ENCODE peak calls at places on chromosomes 5 and 9, in five cellular contexts. R, B, K, E and D are unnamed samples.

GRCh38 chr9:79917417-79917816 is 345.7 kb downstream of the TLE4 start:
- DNase-seq in R (no peak), B (no peak), K (no peak), E (no peak), D (no peak)

GRCh38 chr5:178143901-178144300 is 9.8 kb downstream of the NHP2 start:
- DNase-seq in R (peak; percentile 87), B (no peak), K (peak; percentile 23), E (no peak), D (no peak)

GRCh38 chr5:37170856-37171255 is 78.3 kb downstream of the CPLANE1 start:
- DNase-seq in R (no peak), B (no peak), K (no peak), E (no peak), D (no peak)

GRCh38 chr9:92378825-92379535 is 25.4 kb downstream of the OGN start:
- DNase-seq in R (no peak), B (no peak), K (no peak), E (no peak), D (no peak)

GRCh38 chr5:21880164-21880563 is 973.0 kb downstream of the CDH12 start:
- DNase-seq in R (no peak), B (no peak), K (no peak), E (no peak), D (no peak)

GRCh38 chr5:134240421-134240962 is 14.6 kb upstream of the PPP2CA start:
- DNase-seq in R (no peak), B (no peak), K (peak; percentile 56), E (peak; percentile 21), D (no peak)

GRCh38 chr9:90645721-90646120 is 3.1 kb upstream of the DIRAS2 start:
- DNase-seq in R (no peak), B (no peak), K (no peak), E (no peak), D (no peak)

GRCh38 chr5:3262451-3262850 is 333.2 kb upstream of the IRX1 start:
- DNase-seq in R (no peak), B (no peak), K (no peak), E (no peak), D (no peak)

GRCh38 chr9:18194316-18194715 is 279.6 kb upstream of the ADAMTSL1 start:
- DNase-seq in R (no peak), B (no peak), K (no peak), E (no peak), D (no peak)

GRCh38 chr5:124783794-124784193 is 37.4 kb upstream of the ZNF608 start:
- DNase-seq in R (no peak), B (no peak), K (peak; percentile 42), E (no peak), D (no peak)

GRCh38 chr5:142426129-142426641 is 101.4 kb upstream of the SPRY4 start:
- DNase-seq in R (peak; percentile 80), B (no peak), K (peak; percentile 55), E (no peak), D (peak; percentile 85)

GRCh38 chr5:142888469-142889085 is 118.4 kb downstream of the ARHGAP26 start:
- DNase-seq in R (no peak), B (no peak), K (peak; percentile 35), E (no peak), D (peak; percentile 55)

GRCh38 chr9:125066839-125067619 is 76.3 kb downstream of the SCAI start:
- DNase-seq in R (no peak), B (no peak), K (no peak), E (no peak), D (peak; percentile 22)

GRCh38 chr5:173628501-173628900 is 12.1 kb upstream of the BOD1 start:
- DNase-seq in R (no peak), B (no peak), K (no peak), E (no peak), D (no peak)

GRCh38 chr9:37327553-37327952 is 94.9 kb upstream of the GRHPR start:
- DNase-seq in R (no peak), B (no peak), K (no peak), E (no peak), D (no peak)

GRCh38 chr9:99896119-99896518 is 10.3 kb upstream of the STX17 start:
- DNase-seq in R (no peak), B (no peak), K (no peak), E (no peak), D (no peak)

GRCh38 chr9:1219284-1219683 is 169.1 kb downstream of the DMRT2 start:
- DNase-seq in R (no peak), B (no peak), K (no peak), E (no peak), D (no peak)

GRCh38 chr5:126600631-126601511 is at the start of gene PHAX:
- DNase-seq in R (peak; percentile 84), B (peak; percentile 55), K (peak; percentile 84), E (peak; percentile 78), D (peak; percentile 77)
- TF ChIP-seq POLR2A in R (no peak), B (peak; percentile 21), K (peak; percentile 44), E (peak; percentile 61), D (peak; percentile 88)

DNA sequence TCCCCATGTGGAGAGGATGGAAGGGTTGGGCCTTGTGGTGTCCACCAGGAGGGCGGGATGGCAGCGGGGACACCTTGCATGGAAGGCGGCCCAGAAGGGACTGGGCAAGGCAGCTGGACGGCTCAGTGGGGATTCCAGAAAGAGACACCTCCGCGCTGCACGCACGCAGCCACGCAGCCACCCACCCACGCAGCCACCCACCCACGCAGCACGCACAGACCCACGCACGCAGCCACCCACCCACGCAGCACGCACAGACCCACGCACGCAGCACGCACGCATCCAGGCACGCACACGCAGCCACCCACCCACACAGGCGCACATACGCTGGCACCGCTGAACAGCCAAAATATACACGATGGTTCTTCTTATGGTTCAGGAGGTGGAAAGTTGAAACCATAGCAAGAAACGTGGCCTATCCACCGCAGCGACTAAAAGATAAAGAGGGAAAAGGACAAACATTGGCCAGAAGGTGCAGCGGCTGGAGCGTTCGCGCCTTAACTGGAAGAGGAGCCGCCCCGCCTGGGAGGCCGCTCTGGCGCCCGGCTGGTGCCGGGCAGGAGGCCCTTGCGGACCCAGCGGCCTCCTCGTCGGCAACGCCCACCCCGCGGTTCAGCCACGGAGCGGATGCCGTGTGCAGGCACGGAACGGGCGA is 22.2 kb upstream of the EXOC3 start:
- DNase-seq in R (peak; percentile 61), B (no peak), K (no peak), E (no peak), D (no peak)
- TF ChIP-seq POLR2A in R (no peak), B (no peak), K (no peak), E (no peak), D (no peak)

GRCh38 chr5:111463304-111463703 is 49.0 kb downstream of the STARD4 start:
- DNase-seq in R (no peak), B (no peak), K (no peak), E (no peak), D (no peak)
- TF ChIP-seq POLR2A in R (no peak), B (no peak), K (no peak), E (no peak), D (no peak)

GRCh38 chr5:73448451-73449136 is at the start of gene FOXD1:
- DNase-seq in R (peak; percentile 75), B (peak; percentile 86), K (peak; percentile 61), E (no peak), D (peak; percentile 66)
- TF ChIP-seq POLR2A in R (no peak), B (peak; percentile 89), K (peak; percentile 29), E (no peak), D (no peak)

GRCh38 chr5:93621340-93621872 is 38.4 kb downstream of the NR2F1 start:
- DNase-seq in R (peak; percentile 89), B (peak; percentile 40), K (peak; percentile 84), E (peak; percentile 75), D (peak; percentile 75)

GRCh38 chr5:93622240-93622885 is 39.3 kb downstream of the NR2F1 start:
- DNase-seq in R (no peak), B (no peak), K (peak; percentile 47), E (no peak), D (no peak)

GRCh38 chr5:93623153-93623552 is 40.1 kb downstream of the NR2F1 start:
- DNase-seq in R (no peak), B (no peak), K (no peak), E (no peak), D (no peak)

DNA sequence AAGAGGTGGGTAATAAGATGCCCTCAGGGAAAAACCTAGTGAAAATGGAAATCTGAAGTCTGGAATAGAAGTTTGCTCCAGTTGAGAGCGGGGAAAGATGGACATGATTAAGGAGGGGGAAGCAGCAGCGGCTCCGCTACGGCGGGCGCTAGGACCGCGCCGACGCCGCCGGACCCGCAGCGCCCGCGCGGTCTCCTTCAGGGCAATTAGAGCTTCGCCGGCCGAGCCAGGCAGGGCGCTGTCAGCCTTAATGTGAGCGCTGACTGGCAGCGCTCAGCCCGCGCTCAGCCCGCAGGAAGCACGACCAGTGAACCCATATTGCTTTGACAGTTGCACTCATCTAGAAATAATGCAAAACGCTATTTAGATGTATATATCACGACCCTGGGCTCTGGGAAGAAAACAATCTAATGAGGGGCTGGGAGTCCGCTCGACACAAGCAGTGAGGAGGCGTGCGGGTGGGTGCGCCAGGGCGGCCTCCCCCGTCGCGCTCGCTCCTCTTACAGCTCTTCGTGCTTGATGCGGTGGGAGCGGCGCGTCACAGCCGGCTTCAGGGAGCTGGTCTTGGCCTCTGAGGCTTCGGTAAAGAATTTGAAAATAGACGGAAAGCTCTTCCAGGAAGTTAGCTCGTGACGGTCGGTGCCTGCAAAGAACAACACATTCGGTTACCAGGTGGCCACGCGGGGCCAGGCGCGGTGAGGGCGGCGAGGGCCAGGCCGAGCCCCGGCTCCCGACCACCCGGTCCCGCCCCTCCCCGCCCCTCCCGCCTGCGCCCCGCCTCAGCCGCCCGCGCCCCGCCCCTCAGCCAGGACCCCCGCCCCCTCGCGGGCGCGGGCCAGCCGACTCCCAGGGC is 37.7 kb downstream of the NR2F1 start:
- DNase-seq in R (peak; percentile 72), B (peak; percentile 51), K (peak; percentile 69), E (peak; percentile 66), D (peak; percentile 69)
- TF ChIP-seq POLR2A in R (no peak), B (no peak), K (peak; percentile 27), E (peak; percentile 26), D (no peak)

GRCh38 chr9:35665471-35665818 is 450 bp upstream of the ARHGEF39 start:
- DNase-seq in R (no peak), B (no peak), K (no peak), E (no peak), D (no peak)
- TF ChIP-seq POLR2A in R (no peak), B (no peak), K (no peak), E (no peak), D (no peak)

DNA sequence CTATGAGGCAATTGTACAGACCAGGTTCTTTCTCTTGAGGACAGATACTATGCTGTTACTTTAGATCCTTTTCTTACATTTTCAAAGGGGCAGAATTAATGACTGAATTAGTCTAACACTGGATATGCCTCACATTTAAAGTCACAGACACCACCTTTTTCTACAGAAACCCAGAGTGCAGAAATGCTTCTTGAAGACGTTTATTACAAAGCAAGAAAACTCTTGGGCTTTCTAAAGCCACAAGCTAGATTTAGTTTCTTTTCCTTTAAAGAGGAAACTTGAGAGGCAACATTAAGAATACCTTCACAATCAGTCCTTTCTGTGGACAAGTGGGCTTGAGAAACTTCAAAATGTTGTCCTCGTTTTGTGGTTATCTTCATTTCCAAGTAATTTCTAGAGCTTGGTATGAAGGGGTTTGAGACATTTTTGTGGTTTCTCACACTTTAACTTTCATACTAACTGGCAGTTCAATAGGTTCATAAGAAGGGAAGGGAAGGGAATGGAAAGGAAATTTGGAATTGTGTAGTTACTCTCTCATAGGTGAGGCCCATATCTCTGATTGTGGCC is 527.4 kb downstream of the RASEF start:
- DNase-seq in R (no peak), B (no peak), K (no peak), E (no peak), D (no peak)
- TF ChIP-seq POLR2A in R (no peak), B (no peak), K (no peak), E (no peak), D (no peak)